ENCODE peak calls at places on chromosomes 11 and 22, in six cellular contexts. One of them, this sample, is unnamed.

GRCh38 chr22:20423636-20424511 is 13.8 kb downstream of the SCARF2 start:
- DNase-seq in upper lobe of right lung: peak
- DNase-seq in fibroblast of pulmonary artery: no peak
- DNase-seq in cardiac muscle cell: no peak
- DNase-seq in astrocyte of the spinal cord: no peak
- DNase-seq in Calu3: no peak
- DNase-seq in this sample: no peak

GRCh38 chr11:96054870-96055705 is 131.2 kb upstream of the MTMR2 start:
- DNase-seq in astrocyte of the spinal cord: peak
- DNase-seq in cardiac muscle cell: peak
- DNase-seq in upper lobe of right lung: no peak
- DNase-seq in fibroblast of pulmonary artery: peak
- DNase-seq in Calu3: no peak
- DNase-seq in this sample: no peak

GRCh38 chr11:102241026-102241425 is 76.3 kb upstream of the BIRC3 start:
- DNase-seq in cardiac muscle cell: no peak
- DNase-seq in upper lobe of right lung: no peak
- DNase-seq in astrocyte of the spinal cord: peak
- DNase-seq in fibroblast of pulmonary artery: no peak
- DNase-seq in Calu3: no peak
- DNase-seq in this sample: no peak

GRCh38 chr11:17658211-17658610 is 61.2 kb upstream of the MYOD1 start:
- DNase-seq in Calu3: no peak
- DNase-seq in fibroblast of pulmonary artery: no peak
- DNase-seq in cardiac muscle cell: no peak
- DNase-seq in upper lobe of right lung: no peak
- DNase-seq in astrocyte of the spinal cord: no peak
- DNase-seq in this sample: no peak

GRCh38 chr11:86183694-86184093 is 60.9 kb upstream of the EED start:
- DNase-seq in astrocyte of the spinal cord: peak
- DNase-seq in cardiac muscle cell: no peak
- DNase-seq in Calu3: peak
- DNase-seq in upper lobe of right lung: no peak
- DNase-seq in fibroblast of pulmonary artery: peak
- DNase-seq in this sample: peak

GRCh38 chr11:3124821-3125220 is 40.3 kb downstream of the OSBPL5 start:
- DNase-seq in Calu3: no peak
- DNase-seq in upper lobe of right lung: peak
- DNase-seq in cardiac muscle cell: no peak
- DNase-seq in fibroblast of pulmonary artery: no peak
- DNase-seq in astrocyte of the spinal cord: no peak
- DNase-seq in this sample: no peak

GRCh38 chr22:19710769-19711106 is 3.6 kb upstream of the SEPTIN5 start:
- DNase-seq in astrocyte of the spinal cord: no peak
- DNase-seq in Calu3: no peak
- DNase-seq in upper lobe of right lung: no peak
- DNase-seq in fibroblast of pulmonary artery: no peak
- DNase-seq in cardiac muscle cell: no peak
- DNase-seq in this sample: no peak

GRCh38 chr22:35538801-35539321 is 1.8 kb upstream of the RASD2 start:
- DNase-seq in astrocyte of the spinal cord: no peak
- DNase-seq in fibroblast of pulmonary artery: no peak
- DNase-seq in cardiac muscle cell: peak
- DNase-seq in Calu3: peak
- DNase-seq in upper lobe of right lung: no peak
- DNase-seq in this sample: peak

GRCh38 chr22:36383110-36383581 is 4.6 kb downstream of the MYH9 start:
- DNase-seq in upper lobe of right lung: no peak
- DNase-seq in cardiac muscle cell: no peak
- DNase-seq in astrocyte of the spinal cord: peak
- DNase-seq in fibroblast of pulmonary artery: peak
- DNase-seq in Calu3: peak
- DNase-seq in this sample: peak

GRCh38 chr22:26888887-26889286 is 231.5 kb downstream of the MIAT start:
- DNase-seq in astrocyte of the spinal cord: no peak
- DNase-seq in fibroblast of pulmonary artery: peak
- DNase-seq in cardiac muscle cell: no peak
- DNase-seq in Calu3: no peak
- DNase-seq in upper lobe of right lung: no peak
- DNase-seq in this sample: no peak

GRCh38 chr11:31414338-31414737 is 44.7 kb downstream of the DNAJC24 start:
- DNase-seq in astrocyte of the spinal cord: no peak
- DNase-seq in fibroblast of pulmonary artery: no peak
- DNase-seq in upper lobe of right lung: no peak
- DNase-seq in cardiac muscle cell: no peak
- DNase-seq in Calu3: no peak
- DNase-seq in this sample: no peak

GRCh38 chr22:44723801-44724200 is 21.8 kb downstream of the PRR5 start:
- DNase-seq in astrocyte of the spinal cord: no peak
- DNase-seq in Calu3: no peak
- DNase-seq in fibroblast of pulmonary artery: peak
- DNase-seq in upper lobe of right lung: no peak
- DNase-seq in cardiac muscle cell: no peak
- DNase-seq in this sample: no peak

GRCh38 chr11:65516135-65516968 is 8.5 kb upstream of the SCYL1 start:
- DNase-seq in Calu3: no peak
- DNase-seq in cardiac muscle cell: no peak
- DNase-seq in fibroblast of pulmonary artery: no peak
- DNase-seq in upper lobe of right lung: peak
- DNase-seq in astrocyte of the spinal cord: no peak
- DNase-seq in this sample: no peak

GRCh38 chr11:31325162-31325561 is 44.4 kb downstream of the DCDC1 start:
- DNase-seq in Calu3: no peak
- DNase-seq in upper lobe of right lung: no peak
- DNase-seq in cardiac muscle cell: no peak
- DNase-seq in astrocyte of the spinal cord: peak
- DNase-seq in fibroblast of pulmonary artery: peak
- DNase-seq in this sample: no peak

GRCh38 chr11:128716661-128717210 is 22.9 kb downstream of the FLI1 start:
- DNase-seq in astrocyte of the spinal cord: peak
- DNase-seq in fibroblast of pulmonary artery: peak
- DNase-seq in Calu3: no peak
- DNase-seq in cardiac muscle cell: no peak
- DNase-seq in upper lobe of right lung: no peak
- DNase-seq in this sample: peak

GRCh38 chr11:61090982-61091372 is 11.3 kb upstream of the CD5 start:
- DNase-seq in fibroblast of pulmonary artery: no peak
- DNase-seq in upper lobe of right lung: no peak
- DNase-seq in cardiac muscle cell: no peak
- DNase-seq in Calu3: no peak
- DNase-seq in astrocyte of the spinal cord: no peak
- DNase-seq in this sample: no peak

DNA sequence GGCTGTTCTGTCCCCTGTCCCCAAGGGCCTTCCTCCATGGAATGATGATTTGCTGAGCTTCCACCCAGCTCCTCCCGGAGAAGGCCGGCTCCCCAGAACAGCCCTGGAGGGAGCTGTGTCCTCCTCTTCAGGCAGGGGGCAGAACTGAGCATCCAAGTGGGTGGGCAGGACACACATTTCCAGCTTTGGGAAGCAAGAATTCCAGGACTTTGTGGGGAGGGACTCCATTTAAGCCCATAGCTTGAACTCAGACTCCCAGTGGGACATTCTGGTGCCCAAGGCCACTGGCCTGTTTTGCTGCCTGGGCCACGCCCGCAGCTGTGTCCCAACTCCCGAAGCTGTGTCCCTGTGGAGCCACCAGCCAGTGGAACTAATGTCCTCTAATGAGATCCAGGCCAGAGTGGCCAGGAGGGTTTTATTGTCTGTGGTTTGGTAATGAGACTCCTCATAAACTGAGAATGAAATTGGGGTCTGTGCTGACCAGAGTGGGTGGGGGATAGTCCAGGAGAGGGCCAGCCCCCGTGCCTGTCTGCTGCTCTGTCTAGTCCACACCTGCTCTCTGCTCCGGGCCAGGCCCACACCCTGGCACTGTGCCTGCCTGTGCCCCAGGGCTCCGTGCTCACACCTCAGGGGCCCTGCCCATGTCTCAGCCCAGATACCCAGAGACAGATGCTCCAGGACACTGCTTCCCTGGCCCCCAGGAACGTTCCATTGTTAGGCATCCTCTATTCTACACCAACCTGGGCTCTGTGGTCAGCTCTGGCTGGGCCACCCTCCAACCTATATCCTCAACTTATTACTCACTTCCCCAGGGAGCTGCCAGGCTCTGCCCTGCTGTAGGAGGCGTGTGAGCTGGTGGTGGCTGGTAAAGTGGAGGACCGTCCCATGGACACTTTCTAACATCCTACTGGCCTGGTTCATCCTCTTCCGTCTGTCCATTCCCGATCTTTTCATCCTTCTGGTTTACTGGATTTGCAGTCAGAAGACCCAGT is 7.6 kb downstream of the NECTIN1 start:
- DNase-seq in upper lobe of right lung: no peak
- DNase-seq in Calu3: peak
- DNase-seq in astrocyte of the spinal cord: no peak
- DNase-seq in fibroblast of pulmonary artery: peak
- DNase-seq in cardiac muscle cell: peak
- DNase-seq in this sample: no peak
- TF ChIP-seq CTCF in upper lobe of right lung: peak
- TF ChIP-seq CTCF in Calu3: peak
- TF ChIP-seq CTCF in astrocyte of the spinal cord: peak
- TF ChIP-seq CTCF in fibroblast of pulmonary artery: peak
- TF ChIP-seq CTCF in cardiac muscle cell: peak
- TF ChIP-seq CTCF in this sample: peak

GRCh38 chr11:62621027-62621566 is 689 bp downstream of the B3GAT3 start:
- DNase-seq in astrocyte of the spinal cord: no peak
- DNase-seq in upper lobe of right lung: no peak
- DNase-seq in fibroblast of pulmonary artery: no peak
- DNase-seq in cardiac muscle cell: no peak
- DNase-seq in Calu3: no peak
- DNase-seq in this sample: no peak

GRCh38 chr11:62622476-62622875 is 690 bp upstream of the B3GAT3 start:
- DNase-seq in fibroblast of pulmonary artery: no peak
- DNase-seq in upper lobe of right lung: no peak
- DNase-seq in cardiac muscle cell: no peak
- DNase-seq in astrocyte of the spinal cord: no peak
- DNase-seq in Calu3: no peak
- DNase-seq in this sample: no peak

GRCh38 chr11:62627718-62628117 is 5.9 kb upstream of the B3GAT3 start:
- DNase-seq in fibroblast of pulmonary artery: no peak
- DNase-seq in cardiac muscle cell: no peak
- DNase-seq in Calu3: no peak
- DNase-seq in upper lobe of right lung: no peak
- DNase-seq in astrocyte of the spinal cord: no peak
- DNase-seq in this sample: peak

DNA sequence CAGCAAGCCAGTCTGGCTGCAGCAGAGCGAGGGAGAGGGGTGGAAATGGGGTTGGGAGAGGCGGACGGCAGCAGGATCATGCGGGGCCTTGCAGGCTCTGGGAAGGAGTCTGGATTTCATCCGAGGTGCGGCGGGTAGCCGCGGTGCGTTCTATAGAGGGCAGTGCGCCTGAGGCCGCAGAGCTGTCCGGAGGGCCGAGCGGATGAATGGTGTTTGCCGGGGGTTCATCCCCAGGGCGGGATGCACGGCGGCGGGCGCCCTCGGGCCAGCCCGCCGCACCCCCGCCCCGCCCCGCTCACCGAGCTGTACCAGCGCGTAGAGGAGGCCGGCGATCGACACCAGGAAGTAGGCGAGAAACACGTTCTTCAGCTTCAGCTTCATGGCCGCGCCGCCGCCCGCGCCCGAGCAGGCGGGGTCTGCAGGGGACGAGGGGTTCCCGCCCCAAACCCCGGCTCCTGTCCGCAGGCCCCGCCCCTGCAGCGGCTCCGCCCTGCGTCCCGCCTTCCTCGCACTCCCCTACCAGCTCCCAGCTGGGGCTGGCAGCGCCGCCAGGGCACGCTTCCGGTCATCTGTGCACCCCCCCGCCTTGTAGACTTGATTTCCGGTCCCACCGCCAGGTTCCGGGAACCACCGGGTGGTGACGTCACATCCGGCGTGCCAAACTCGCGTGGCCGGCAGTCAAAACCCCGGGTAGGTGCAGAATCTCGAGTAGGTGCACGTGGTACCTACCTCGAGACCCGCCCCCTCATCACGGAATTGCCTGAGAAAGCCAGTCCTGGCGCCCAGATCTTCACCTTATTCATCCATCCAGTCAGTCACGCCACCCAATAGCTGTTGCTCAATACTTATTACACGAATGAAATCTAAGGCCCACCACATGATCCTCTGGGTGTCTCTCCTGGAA is at the start of gene B3GAT3:
- DNase-seq in astrocyte of the spinal cord: peak
- DNase-seq in cardiac muscle cell: peak
- DNase-seq in upper lobe of right lung: peak
- DNase-seq in fibroblast of pulmonary artery: peak
- DNase-seq in Calu3: peak
- DNase-seq in this sample: peak
- TF ChIP-seq CTCF in astrocyte of the spinal cord: peak
- TF ChIP-seq CTCF in cardiac muscle cell: no peak
- TF ChIP-seq CTCF in upper lobe of right lung: no peak
- TF ChIP-seq CTCF in fibroblast of pulmonary artery: no peak
- TF ChIP-seq CTCF in Calu3: no peak
- TF ChIP-seq CTCF in this sample: no peak

GRCh38 chr22:30289980-30290313 is 642 bp upstream of the CASTOR1 start:
- DNase-seq in upper lobe of right lung: no peak
- DNase-seq in fibroblast of pulmonary artery: no peak
- DNase-seq in cardiac muscle cell: no peak
- DNase-seq in astrocyte of the spinal cord: no peak
- DNase-seq in Calu3: no peak
- DNase-seq in this sample: no peak
- TF ChIP-seq CTCF in upper lobe of right lung: no peak
- TF ChIP-seq CTCF in fibroblast of pulmonary artery: no peak
- TF ChIP-seq CTCF in cardiac muscle cell: no peak
- TF ChIP-seq CTCF in astrocyte of the spinal cord: no peak
- TF ChIP-seq CTCF in Calu3: no peak
- TF ChIP-seq CTCF in this sample: no peak

GRCh38 chr22:30433227-30433626 is 7.7 kb downstream of the MTFP1 start:
- DNase-seq in upper lobe of right lung: no peak
- DNase-seq in Calu3: no peak
- DNase-seq in astrocyte of the spinal cord: no peak
- DNase-seq in fibroblast of pulmonary artery: no peak
- DNase-seq in cardiac muscle cell: no peak
- DNase-seq in this sample: no peak

GRCh38 chr22:30436196-30436595 is 10.6 kb downstream of the MTFP1 start:
- DNase-seq in upper lobe of right lung: no peak
- DNase-seq in fibroblast of pulmonary artery: no peak
- DNase-seq in cardiac muscle cell: no peak
- DNase-seq in Calu3: no peak
- DNase-seq in astrocyte of the spinal cord: no peak
- DNase-seq in this sample: no peak

GRCh38 chr22:30434775-30435315 is 9.3 kb downstream of the MTFP1 start:
- DNase-seq in Calu3: no peak
- DNase-seq in cardiac muscle cell: no peak
- DNase-seq in upper lobe of right lung: no peak
- DNase-seq in astrocyte of the spinal cord: no peak
- DNase-seq in fibroblast of pulmonary artery: no peak
- DNase-seq in this sample: peak

GRCh38 chr22:30433773-30434172 is 8.2 kb downstream of the MTFP1 start:
- DNase-seq in upper lobe of right lung: no peak
- DNase-seq in Calu3: no peak
- DNase-seq in cardiac muscle cell: no peak
- DNase-seq in fibroblast of pulmonary artery: no peak
- DNase-seq in astrocyte of the spinal cord: no peak
- DNase-seq in this sample: peak

DNA sequence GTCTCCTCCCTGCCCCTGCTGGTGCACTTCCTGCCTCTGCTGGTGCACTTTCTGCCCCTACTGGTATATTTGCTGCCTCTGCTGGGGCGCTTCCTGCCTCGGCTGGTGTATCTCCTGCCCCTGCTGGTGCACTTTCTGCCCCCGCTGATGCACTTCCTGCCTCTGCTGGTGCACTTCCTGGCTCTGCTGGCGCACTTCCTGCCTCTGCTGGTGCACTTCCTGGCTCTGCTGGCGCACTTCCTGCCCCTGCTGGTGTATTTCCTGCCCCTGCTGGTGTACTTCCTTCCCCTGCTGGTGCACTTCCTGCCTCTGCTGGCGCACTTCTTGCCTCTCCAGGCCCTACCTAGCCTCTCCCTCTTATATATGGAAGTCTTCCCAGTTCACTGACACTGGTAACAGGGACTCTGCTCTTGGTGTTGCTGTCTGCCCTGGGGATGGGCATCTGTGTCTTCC is 10.1 kb downstream of the MTFP1 start:
- DNase-seq in fibroblast of pulmonary artery: no peak
- DNase-seq in astrocyte of the spinal cord: no peak
- DNase-seq in cardiac muscle cell: no peak
- DNase-seq in upper lobe of right lung: no peak
- DNase-seq in Calu3: no peak
- DNase-seq in this sample: peak
- TF ChIP-seq CTCF in fibroblast of pulmonary artery: no peak
- TF ChIP-seq CTCF in astrocyte of the spinal cord: no peak
- TF ChIP-seq CTCF in cardiac muscle cell: no peak
- TF ChIP-seq CTCF in upper lobe of right lung: no peak
- TF ChIP-seq CTCF in Calu3: no peak
- TF ChIP-seq CTCF in this sample: peak